ENCODE peak calls at places on chromosomes 5 and 9, in ten cellular contexts. W is brain microvascular endothelial cell, U is HepG2, Z is kidney epithelial cell, O is ovary, Q is aorta, G is lung, H is lower lobe of right lung, D is fibroblast of pulmonary artery, K is A549. A is an unnamed sample.

GRCh38 chr5:4142842-4143241 is 547.2 kb downstream of the IRX1 start:
- DNase-seq in W (no peak), U (no peak), Z (no peak), O (no peak), Q (no peak), G (no peak), H (no peak), D (no peak), K (no peak), A (peak; percentile 49)

GRCh38 chr5:77498952-77499351 is 6.8 kb upstream of the WDR41 start:
- DNase-seq in W (no peak), U (no peak), Z (no peak), O (no peak), Q (no peak), G (no peak), H (no peak), D (no peak), K (no peak), A (no peak)

GRCh38 chr5:132840896-132841818 is 10.7 kb upstream of the SHROOM1 start:
- DNase-seq in W (no peak), U (no peak), Z (no peak), O (no peak), Q (no peak), G (peak; percentile 57), H (peak; percentile 71), D (peak; percentile 42), K (no peak), A (no peak)

GRCh38 chr5:138610468-138611294 is 35.5 kb upstream of the HSPA9 start:
- DNase-seq in W (no peak), U (no peak), Z (no peak), O (peak; percentile 55), Q (no peak), G (no peak), H (no peak), D (no peak), K (peak; percentile 26), A (peak; percentile 68)

GRCh38 chr9:95508968-95509850 is 7.6 kb downstream of the PTCH1 start:
- DNase-seq in W (peak; percentile 89), U (peak; percentile 73), Z (peak; percentile 77), O (peak; percentile 85), Q (peak; percentile 94), G (peak; percentile 80), H (peak; percentile 81), D (peak; percentile 93), K (peak; percentile 59), A (peak; percentile 87)

GRCh38 chr5:138975098-138975847 is 100.1 kb upstream of the LRRTM2 start:
- DNase-seq in W (peak; percentile 92), U (no peak), Z (peak; percentile 38), O (peak; percentile 65), Q (no peak), G (peak; percentile 39), H (no peak), D (peak; percentile 94), K (no peak), A (no peak)

GRCh38 chr9:122923947-122924346 is 7.4 kb downstream of the ZBTB26 start:
- DNase-seq in W (no peak), U (no peak), Z (no peak), O (no peak), Q (no peak), G (no peak), H (no peak), D (no peak), K (no peak), A (no peak)

GRCh38 chr5:132291026-132291425 is 3.2 kb upstream of the SLC22A4 start:
- DNase-seq in W (no peak), U (no peak), Z (no peak), O (no peak), Q (no peak), G (no peak), H (no peak), D (no peak), K (no peak), A (no peak)

GRCh38 chr9:3733039-3733408 is 207.2 kb upstream of the RFX3 start:
- DNase-seq in W (no peak), U (no peak), Z (no peak), O (no peak), Q (no peak), G (no peak), H (no peak), D (no peak), K (no peak), A (no peak)

GRCh38 chr9:133774799-133775198 is 36.6 kb upstream of the SARDH start:
- DNase-seq in W (no peak), U (no peak), Z (no peak), O (peak; percentile 12), Q (peak; percentile 56), G (no peak), H (peak; percentile 45), D (no peak), K (no peak), A (peak; percentile 25)

GRCh38 chr5:131355972-131356528 is 92.2 kb downstream of the CDC42SE2 start:
- DNase-seq in W (no peak), U (no peak), Z (no peak), O (no peak), Q (no peak), G (no peak), H (no peak), D (peak; percentile 41), K (no peak), A (no peak)

GRCh38 chr9:105055922-105056321 is 128.0 kb upstream of the ABCA1 start:
- DNase-seq in W (no peak), U (no peak), Z (no peak), O (no peak), Q (no peak), G (no peak), H (no peak), D (peak; percentile 68), K (no peak), A (no peak)

GRCh38 chr5:143955140-143955539 is 143.2 kb downstream of the HMHB1 start:
- DNase-seq in W (peak; percentile 50), U (no peak), Z (no peak), O (no peak), Q (no peak), G (no peak), H (no peak), D (peak; percentile 60), K (no peak), A (no peak)

GRCh38 chr5:149932445-149933350 is 11.9 kb downstream of the PDE6A start:
- DNase-seq in W (no peak), U (peak; percentile 13), Z (no peak), O (peak; percentile 28), Q (no peak), G (no peak), H (no peak), D (peak; percentile 7), K (peak; percentile 54), A (peak; percentile 80)

GRCh38 chr9:92612292-92612691 is 57.6 kb downstream of the IPPK start:
- DNase-seq in W (no peak), U (no peak), Z (no peak), O (no peak), Q (no peak), G (no peak), H (no peak), D (no peak), K (no peak), A (no peak)

GRCh38 chr5:31273631-31274378 is 80.3 kb downstream of the CDH6 start:
- DNase-seq in W (no peak), U (no peak), Z (no peak), O (no peak), Q (no peak), G (no peak), H (no peak), D (no peak), K (no peak), A (no peak)
- H3K4me3 ChIP-seq in W (no peak overlapping the region), U (no peak overlapping the region), Z (no peak overlapping the region), O (peak overlapping the region; percentile 25), Q (peak overlapping the region; percentile 57), G (no peak overlapping the region), H (peak overlapping the region; percentile 20), D (peak overlapping the region; percentile 18), K (no peak overlapping the region), A (no peak overlapping the region)

GRCh38 chr5:135393229-135393628 is 5.8 kb downstream of the MACROH2A1 start:
- DNase-seq in W (no peak), U (no peak), Z (no peak), O (no peak), Q (no peak), G (no peak), H (no peak), D (no peak), K (no peak), A (no peak)

GRCh38 chr5:135394095-135394494 is 4.9 kb downstream of the MACROH2A1 start:
- DNase-seq in W (no peak), U (no peak), Z (no peak), O (no peak), Q (no peak), G (no peak), H (no peak), D (no peak), K (no peak), A (no peak)

GRCh38 chr5:135396459-135397055 is 2.5 kb downstream of the MACROH2A1 start:
- DNase-seq in W (no peak), U (no peak), Z (no peak), O (no peak), Q (no peak), G (no peak), H (no peak), D (no peak), K (no peak), A (no peak)

GRCh38 chr5:135393691-135394090 is 5.3 kb downstream of the MACROH2A1 start:
- DNase-seq in W (no peak), U (no peak), Z (no peak), O (no peak), Q (no peak), G (no peak), H (no peak), D (no peak), K (no peak), A (no peak)

DNA sequence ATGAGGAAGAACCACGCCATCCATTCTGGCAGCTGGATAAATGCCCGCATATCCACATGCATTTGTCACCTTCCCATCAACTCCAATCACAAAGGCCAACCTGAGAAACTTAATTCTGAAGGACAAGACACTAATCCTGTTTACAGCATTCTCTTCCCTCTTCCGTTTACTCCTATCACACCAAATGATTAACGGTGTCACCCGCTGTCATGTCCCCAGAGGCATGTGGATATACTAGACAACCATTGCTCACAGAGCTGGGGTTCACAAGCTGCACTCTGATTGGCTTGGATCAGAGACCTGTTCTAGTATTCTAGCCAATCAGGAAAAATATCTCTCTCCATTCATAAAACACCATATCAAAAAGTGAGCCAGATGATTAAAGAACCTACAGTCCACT is 3.6 kb downstream of the MACROH2A1 start:
- DNase-seq in W (no peak), U (no peak), Z (no peak), O (no peak), Q (no peak), G (no peak), H (no peak), D (no peak), K (no peak), A (no peak)
- H3K4me3 ChIP-seq in W (no peak overlapping the region), U (no peak overlapping the region), Z (no peak overlapping the region), O (no peak overlapping the region), Q (no peak overlapping the region), G (no peak overlapping the region), H (no peak overlapping the region), D (no peak overlapping the region), K (no peak overlapping the region), A (no peak overlapping the region)

GRCh38 chr9:90078988-90079457 is 474.2 kb downstream of the GADD45G start:
- DNase-seq in W (no peak), U (no peak), Z (no peak), O (no peak), Q (no peak), G (no peak), H (no peak), D (no peak), K (no peak), A (no peak)
- H3K4me3 ChIP-seq in W (no peak overlapping the region), U (no peak overlapping the region), Z (no peak overlapping the region), O (no peak overlapping the region), Q (no peak overlapping the region), G (no peak overlapping the region), H (no peak overlapping the region), D (no peak overlapping the region), K (no peak overlapping the region), A (no peak overlapping the region)

GRCh38 chr9:127422133-127422782 is 1.9 kb upstream of the ZNF79 start:
- DNase-seq in W (no peak), U (no peak), Z (no peak), O (no peak), Q (no peak), G (no peak), H (no peak), D (no peak), K (no peak), A (peak; percentile 4)
- H3K4me3 ChIP-seq in W (no peak overlapping the region), U (peak overlapping the region; percentile 87), Z (no peak overlapping the region), O (no peak overlapping the region), Q (no peak overlapping the region), G (no peak overlapping the region), H (peak overlapping the region; percentile 98), D (peak overlapping the region; percentile 97), K (no peak overlapping the region), A (no peak overlapping the region)

A was measured in H7.